ENCODE peak calls at places on chromosomes 16 and 17, in ten cellular contexts. C, W, Q, M, A, N, J, B, L and I are unnamed samples.

GRCh38 chr16:2980227-2981176 is at the start of gene PKMYT1:
- DNase-seq in M (peak), A (peak), L (peak), Q (peak), N (peak), B (peak), C (peak), W (peak), J (peak), I (peak)

GRCh38 chr17:76497699-76497978 is 3.6 kb downstream of the RHBDF2 start:
- DNase-seq in Q (no peak), L (no peak), J (no peak), M (no peak), W (no peak), C (no peak), B (no peak), A (no peak), N (no peak), I (no peak)

GRCh38 chr17:50129946-50130777 is at the start of gene SAMD14:
- DNase-seq in N (peak), L (peak), W (no peak), C (peak), B (no peak), Q (no peak), M (peak), A (no peak), J (no peak), I (peak)

GRCh38 chr16:85194528-85195270 is 82.4 kb upstream of the CIBAR2 start:
- DNase-seq in C (no peak), M (no peak), Q (no peak), N (no peak), B (no peak), L (no peak), A (no peak), J (no peak), W (no peak), I (no peak)

GRCh38 chr17:68961204-68961893 is 6.2 kb upstream of the ABCA8 start:
- DNase-seq in C (peak), J (no peak), M (no peak), N (no peak), L (no peak), Q (no peak), B (no peak), W (no peak), A (no peak), I (no peak)

GRCh38 chr16:85569615-85570212 is 43.4 kb upstream of the GSE1 start:
- DNase-seq in A (peak), B (no peak), Q (no peak), N (peak), W (peak), J (no peak), M (peak), L (peak), C (no peak), I (peak)

GRCh38 chr17:39194985-39195524 is 2.4 kb downstream of the CACNB1 start:
- DNase-seq in N (peak), C (no peak), A (no peak), Q (no peak), M (no peak), L (no peak), J (no peak), B (no peak), W (no peak), I (no peak)

GRCh38 chr17:4175921-4176802 is 33.2 kb downstream of the CYB5D2 start:
- DNase-seq in A (no peak), N (no peak), Q (no peak), B (peak), L (peak), J (no peak), M (no peak), C (no peak), W (no peak), I (peak)

GRCh38 chr17:26962255-26963162 is 331.4 kb upstream of the WSB1 start:
- DNase-seq in Q (no peak), W (no peak), J (no peak), A (no peak), C (peak), L (no peak), N (no peak), B (no peak), M (no peak), I (no peak)

GRCh38 chr16:84312783-84313382 is 18.2 kb downstream of the WFDC1 start:
- DNase-seq in L (no peak), M (no peak), C (no peak), A (no peak), W (no peak), N (peak), B (no peak), J (no peak), Q (peak), I (no peak)

GRCh38 chr17:78492116-78492799 is 84.9 kb downstream of the DNAH17 start:
- DNase-seq in W (no peak), A (no peak), Q (no peak), J (no peak), N (no peak), B (no peak), M (no peak), L (no peak), C (no peak), I (no peak)

GRCh38 chr16:81734632-81735434 is 44.3 kb upstream of the PLCG2 start:
- DNase-seq in J (no peak), M (no peak), W (no peak), C (no peak), L (no peak), Q (no peak), N (no peak), A (no peak), B (no peak), I (no peak)

GRCh38 chr17:49180998-49181635 is 29.3 kb downstream of the GNGT2 start:
- DNase-seq in M (no peak), Q (no peak), N (no peak), C (no peak), A (no peak), J (no peak), W (no peak), B (no peak), L (no peak), I (no peak)

GRCh38 chr17:40333781-40334453 is 24.9 kb downstream of the RARA start:
- DNase-seq in Q (no peak), C (no peak), L (no peak), B (no peak), W (no peak), N (no peak), J (no peak), A (no peak), M (no peak), I (no peak)

GRCh38 chr16:10870137-10870776 is 6.7 kb upstream of the CIITA start:
- DNase-seq in C (no peak), N (no peak), W (no peak), B (no peak), L (no peak), J (no peak), M (peak), Q (no peak), A (no peak), I (no peak)